ENCODE peak calls at places on chromosomes 11 and 22, in nine cellular contexts. X, J, O, T, B, U, N, D and M are unnamed samples.

GRCh38 chr11:64245401-64245796 is 1.3 kb downstream of the PPP1R14B start:
- DNase-seq in U (peak; percentile 72), B (no peak), X (no peak), D (peak; percentile 91), T (no peak), O (no peak), N (no peak), J (no peak), M (no peak)

GRCh38 chr11:85595285-85595884 is 31.8 kb downstream of the DLG2 start:
- DNase-seq in B (no peak), J (no peak), N (peak; percentile 8), T (peak; percentile 45), U (no peak), O (peak; percentile 74), D (no peak), X (no peak), M (no peak)

GRCh38 chr22:48188211-48188845 is 1425.9 kb downstream of the TBC1D22A start:
- DNase-seq in B (no peak), D (no peak), O (no peak), X (no peak), N (no peak), U (no peak), J (no peak), T (no peak), M (no peak)

GRCh38 chr11:34052608-34053160 is 1.2 kb downstream of the CAPRIN1 start:
- DNase-seq in B (peak; percentile 52), J (no peak), T (peak; percentile 33), N (peak; percentile 17), D (peak; percentile 79), X (peak; percentile 31), U (peak; percentile 58), O (no peak), M (peak; percentile 79)

GRCh38 chr11:125079151-125079877 is 16.2 kb downstream of the SLC37A2 start:
- DNase-seq in B (peak; percentile 55), O (no peak), T (no peak), X (no peak), J (no peak), U (no peak), D (no peak), N (no peak), M (no peak)

GRCh38 chr22:32831571-32831970 is 30.1 kb downstream of the TIMP3 start:
- DNase-seq in X (no peak), U (no peak), J (no peak), N (no peak), O (no peak), T (no peak), B (no peak), D (no peak), M (no peak)

GRCh38 chr22:50268655-50269113 is 1.5 kb downstream of the MAPK11 start:
- DNase-seq in U (peak; percentile 85), B (no peak), X (no peak), T (no peak), O (no peak), N (no peak), D (no peak), J (no peak), M (no peak)

GRCh38 chr11:106695506-106695905 is 322.8 kb downstream of the GUCY1A2 start:
- DNase-seq in X (no peak), D (no peak), T (no peak), U (no peak), O (no peak), N (peak; percentile 12), J (no peak), B (no peak), M (no peak)

GRCh38 chr11:18394928-18395734 is 768 bp downstream of the LDHA start:
- DNase-seq in N (peak; percentile 20), O (peak; percentile 14), U (peak; percentile 55), T (peak; percentile 38), X (no peak), D (no peak), B (no peak), J (no peak), M (no peak)

GRCh38 chr11:36361901-36362391 is 65.9 kb downstream of the PRR5L start:
- DNase-seq in U (no peak), T (no peak), O (no peak), D (no peak), J (no peak), N (peak; percentile 79), B (peak; percentile 52), X (peak; percentile 63), M (peak; percentile 81)

GRCh38 chr11:60974726-60975125 is 3.2 kb downstream of the CD6 start:
- DNase-seq in N (no peak), O (no peak), U (no peak), T (no peak), B (no peak), J (no peak), D (no peak), X (no peak), M (peak; percentile 36)

GRCh38 chr11:12433571-12434061 is 56.2 kb downstream of the PARVA start:
- DNase-seq in T (no peak), D (no peak), X (no peak), N (no peak), B (no peak), O (no peak), J (no peak), U (no peak), M (peak; percentile 66)

GRCh38 chr22:49733631-49734030 is 94.0 kb downstream of the BRD1 start:
- DNase-seq in D (no peak), X (no peak), U (no peak), O (no peak), T (no peak), B (no peak), J (peak; percentile 4), N (no peak), M (no peak)

GRCh38 chr11:120334332-120334731 is 1.9 kb upstream of the ARHGEF12 start:
- DNase-seq in X (no peak), D (no peak), J (no peak), O (no peak), T (no peak), B (no peak), U (no peak), N (no peak), M (no peak)

GRCh38 chr11:6307879-6308278 is 12.4 kb downstream of the CAVIN3 start:
- DNase-seq in T (no peak), O (no peak), B (no peak), U (no peak), X (no peak), D (no peak), N (no peak), J (no peak), M (no peak)

GRCh38 chr11:92552942-92553341 is 328.3 kb downstream of the FAT3 start:
- DNase-seq in J (no peak), O (no peak), U (no peak), D (no peak), X (no peak), N (peak; percentile 1), T (no peak), B (no peak), M (no peak)

DNA sequence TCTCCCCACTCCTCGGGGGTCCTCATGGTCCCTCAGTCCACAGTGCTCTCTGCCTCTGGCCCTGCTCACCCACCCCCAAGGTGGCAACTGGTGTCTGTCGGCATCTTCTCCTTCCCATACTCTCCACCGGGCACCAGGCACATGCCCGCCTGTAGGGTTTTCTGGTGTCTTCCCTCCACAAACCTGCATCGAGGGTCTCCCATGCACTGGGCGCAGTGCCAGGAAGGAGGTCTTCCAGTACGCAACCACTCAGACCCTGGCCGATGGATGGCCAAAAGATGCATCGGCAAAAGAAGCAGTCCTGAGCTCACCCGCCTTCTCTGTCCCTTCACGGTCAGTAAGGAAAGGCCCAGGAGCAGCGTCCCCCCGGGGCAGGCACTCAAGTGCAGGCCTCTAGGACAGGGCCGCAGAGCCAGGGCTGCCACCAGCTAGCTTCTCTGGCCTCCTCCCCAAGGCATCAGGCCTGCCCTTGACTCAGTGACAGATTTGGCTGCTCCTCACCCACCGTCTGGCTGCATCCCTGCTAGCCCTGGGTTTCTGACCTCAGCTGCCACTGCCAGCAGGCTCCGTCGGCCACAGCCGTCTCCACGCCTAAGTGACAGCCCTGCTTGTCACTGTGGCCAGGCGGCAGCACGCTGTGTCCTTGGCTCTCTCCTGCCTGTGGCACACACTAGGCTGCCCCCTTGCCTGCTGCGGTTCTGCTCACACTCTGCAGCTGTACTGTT is 32.1 kb upstream of the IGSF9B start:
- DNase-seq in N (no peak), D (peak; percentile 52), T (no peak), J (no peak), X (no peak), U (no peak), O (no peak), B (no peak), M (no peak)
- H3K4me1 ChIP-seq in N (peaks cover 3% of the 10 kb centered on the region), D (no peaks in the 10 kb centered on the region), T (no peaks in the 10 kb centered on the region), J (no peaks in the 10 kb centered on the region), X (no peaks in the 10 kb centered on the region), U (no peaks in the 10 kb centered on the region), O (no peaks in the 10 kb centered on the region), B (no peaks in the 10 kb centered on the region), M (no peaks in the 10 kb centered on the region)

GRCh38 chr11:130037881-130038601 is 31.7 kb upstream of the APLP2 start:
- DNase-seq in O (no peak), X (no peak), N (peak; percentile 80), J (no peak), U (no peak), B (no peak), T (no peak), D (no peak), M (no peak)
- H3K4me3 ChIP-seq in O (no peak overlapping the region), X (no peak overlapping the region), N (no peak overlapping the region), J (no peak overlapping the region), U (no peak overlapping the region), B (no peak overlapping the region), T (no peak overlapping the region), D (no peak overlapping the region), M (no peak overlapping the region)

GRCh38 chr11:72174299-72175070 is 17.5 kb upstream of the FOLR1 start:
- DNase-seq in X (no peak), J (no peak), T (no peak), D (no peak), U (no peak), N (peak; percentile 52), O (no peak), B (no peak), M (no peak)

GRCh38 chr11:72179804-72180396 is 12.0 kb upstream of the FOLR1 start:
- DNase-seq in O (peak; percentile 30), N (no peak), U (no peak), T (no peak), B (no peak), X (no peak), J (no peak), D (no peak), M (no peak)

GRCh38 chr11:72173291-72173690 is 18.6 kb upstream of the FOLR1 start:
- DNase-seq in O (no peak), J (no peak), U (no peak), D (no peak), N (no peak), X (no peak), T (no peak), B (no peak), M (no peak)

GRCh38 chr11:72179049-72179803 is 12.7 kb upstream of the FOLR1 start:
- DNase-seq in U (no peak), D (no peak), X (no peak), T (no peak), B (no peak), N (no peak), J (no peak), O (no peak), M (no peak)
- H3K27me3 ChIP-seq in U (no peaks in the 10 kb centered on the region), D (no peaks in the 10 kb centered on the region), X (peaks cover 18% of the 10 kb centered on the region), T (no peaks in the 10 kb centered on the region), B (peaks cover 4% of the 10 kb centered on the region), N (no peaks in the 10 kb centered on the region), J (peaks cover 6% of the 10 kb centered on the region), O (no peaks in the 10 kb centered on the region), M (no peaks in the 10 kb centered on the region)

DNA sequence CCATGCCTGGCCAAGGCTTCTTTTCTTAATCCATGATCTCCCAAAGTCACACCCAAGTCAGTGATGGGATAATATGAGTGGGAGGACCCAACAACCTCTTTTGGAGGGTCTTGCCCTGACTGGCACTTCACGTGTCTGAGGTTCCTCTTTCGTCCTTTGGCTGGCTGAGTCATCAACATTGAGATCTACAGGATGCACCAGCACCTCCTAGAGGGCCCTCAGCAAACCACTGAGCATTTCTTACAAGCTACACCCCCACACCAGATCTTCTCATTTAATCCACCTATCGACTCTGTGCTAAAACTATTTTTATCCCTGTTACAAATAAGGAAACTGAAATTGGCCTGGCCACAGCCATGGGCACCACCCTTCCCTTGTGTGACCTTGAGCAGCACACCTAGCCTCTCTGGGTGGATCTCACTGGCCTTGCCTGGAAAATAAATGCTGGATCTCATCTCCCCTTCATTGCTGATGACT is 63.4 kb downstream of the FLI1 start:
- DNase-seq in N (peak; percentile 29), J (no peak), O (no peak), D (no peak), X (peak; percentile 39), B (peak; percentile 61), T (no peak), U (no peak), M (no peak)
- H3K4me1 ChIP-seq in N (no peaks in the 10 kb centered on the region), J (no peaks in the 10 kb centered on the region), O (no peaks in the 10 kb centered on the region), D (no peaks in the 10 kb centered on the region), X (no peaks in the 10 kb centered on the region), B (peaks cover 17% of the 10 kb centered on the region), T (no peaks in the 10 kb centered on the region), U (no peaks in the 10 kb centered on the region), M (no peaks in the 10 kb centered on the region)